ENCODE peak calls at places on chromosomes 7 and 10, in four cellular contexts. P is MM.1S, X is retinal pigment epithelial cell, N is neural progenitor cell. T is an unnamed sample.

GRCh38 chr7:64183827-64184372 is 23.1 kb upstream of the ZNF735 start:
- DNase-seq in X (no peak), N (no peak), P (no peak), T (no peak)

GRCh38 chr7:133258174-133258573 is 5.3 kb downstream of the EXOC4 start:
- DNase-seq in X (no peak), P (no peak), N (no peak), T (no peak)

GRCh38 chr10:77386833-77387232 is 250.8 kb downstream of the KCNMA1 start:
- DNase-seq in X (no peak), P (no peak), N (no peak), T (no peak)

GRCh38 chr10:125411724-125412123 is 251.4 kb upstream of the CTBP2 start:
- DNase-seq in X (no peak), P (no peak), N (no peak), T (no peak)

GRCh38 chr10:80501381-80501912 is 36.3 kb upstream of the SH2D4B start:
- DNase-seq in X (no peak), P (no peak), N (no peak), T (no peak)

GRCh38 chr7:98054585-98054984 is 52.1 kb upstream of the LMTK2 start:
- DNase-seq in X (no peak), N (no peak), P (no peak), T (no peak)

GRCh38 chr10:123517901-123518300 is 148.3 kb upstream of the GPR26 start:
- DNase-seq in P (no peak), X (no peak), N (no peak), T (no peak)

GRCh38 chr10:58576736-58577366 is 64.2 kb downstream of the BICC1 start:
- DNase-seq in P (no peak), X (no peak), N (no peak), T (no peak)

GRCh38 chr7:43758029-43758860 is at the start of gene BLVRA:
- DNase-seq in P (peak), X (no peak), N (peak), T (no peak)

GRCh38 chr7:112009081-112009480 is 197.1 kb downstream of the DOCK4 start:
- DNase-seq in N (no peak), X (no peak), P (peak), T (no peak)

GRCh38 chr7:1263391-1263951 is 30.8 kb downstream of the UNCX start:
- DNase-seq in P (no peak), N (no peak), X (no peak), T (peak)

GRCh38 chr7:131327049-131327625 is 539 bp upstream of the MKLN1 start:
- DNase-seq in P (no peak), N (no peak), X (peak), T (no peak)

GRCh38 chr7:151644554-151644953 is 124.9 kb upstream of the RHEB start:
- DNase-seq in P (no peak), X (no peak), N (no peak), T (no peak)

GRCh38 chr7:29397398-29397797 is 166.2 kb upstream of the PRR15 start:
- DNase-seq in X (no peak), N (no peak), P (no peak), T (no peak)

GRCh38 chr7:29398011-29398410 is 165.6 kb upstream of the PRR15 start:
- DNase-seq in P (peak), N (no peak), X (no peak), T (no peak)

GRCh38 chr7:29400435-29400834 is 163.2 kb upstream of the PRR15 start:
- DNase-seq in P (no peak), N (no peak), X (no peak), T (no peak)

GRCh38 chr7:29405891-29406290 is 157.7 kb upstream of the PRR15 start:
- DNase-seq in N (no peak), P (no peak), X (no peak), T (no peak)

GRCh38 chr7:29401827-29402226 is 161.8 kb upstream of the PRR15 start:
- DNase-seq in N (peak), X (no peak), P (no peak), T (no peak)
- TF ChIP-seq CTCF in N (no peak), X (no peak), P (no peak), T (no peak)

GRCh38 chr7:105336009-105336408 is 52.7 kb downstream of the SRPK2 start:
- DNase-seq in N (no peak), P (no peak), X (no peak), T (no peak)
- TF ChIP-seq CTCF in N (peak), P (peak), X (peak), T (peak)

GRCh38 chr7:100627238-100627549 is 14.2 kb downstream of the TFR2 start:
- DNase-seq in X (no peak), P (no peak), N (no peak), T (no peak)

GRCh38 chr7:100629117-100629711 is 12.1 kb downstream of the TFR2 start:
- DNase-seq in N (peak), X (no peak), P (peak), T (no peak)

GRCh38 chr7:100630066-100630465 is 11.3 kb downstream of the TFR2 start:
- DNase-seq in N (no peak), X (no peak), P (no peak), T (no peak)

GRCh38 chr7:100632951-100633717 is 8.2 kb downstream of the TFR2 start:
- DNase-seq in P (no peak), X (no peak), N (peak), T (no peak)
- TF ChIP-seq CTCF in P (peak), X (peak), N (peak), T (peak)

GRCh38 chr10:61472090-61472674 is 19.0 kb upstream of the TMEM26 start:
- DNase-seq in N (no peak), P (no peak), X (no peak), T (no peak)
- TF ChIP-seq CTCF in N (no peak), P (no peak), X (no peak), T (no peak)

GRCh38 chr10:21535494-21535818 is 1.4 kb downstream of the MLLT10 start:
- DNase-seq in P (no peak), X (no peak), N (no peak), T (no peak)

GRCh38 chr10:21531164-21531563 is 2.9 kb upstream of the MLLT10 start:
- DNase-seq in N (no peak), P (no peak), X (no peak), T (no peak)

GRCh38 chr10:21534611-21535493 is 820 bp downstream of the MLLT10 start:
- DNase-seq in X (no peak), N (peak), P (peak), T (no peak)

GRCh38 chr10:21532694-21533576 is 1.1 kb upstream of the MLLT10 start:
- DNase-seq in N (peak), P (no peak), X (no peak), T (no peak)

DNA sequence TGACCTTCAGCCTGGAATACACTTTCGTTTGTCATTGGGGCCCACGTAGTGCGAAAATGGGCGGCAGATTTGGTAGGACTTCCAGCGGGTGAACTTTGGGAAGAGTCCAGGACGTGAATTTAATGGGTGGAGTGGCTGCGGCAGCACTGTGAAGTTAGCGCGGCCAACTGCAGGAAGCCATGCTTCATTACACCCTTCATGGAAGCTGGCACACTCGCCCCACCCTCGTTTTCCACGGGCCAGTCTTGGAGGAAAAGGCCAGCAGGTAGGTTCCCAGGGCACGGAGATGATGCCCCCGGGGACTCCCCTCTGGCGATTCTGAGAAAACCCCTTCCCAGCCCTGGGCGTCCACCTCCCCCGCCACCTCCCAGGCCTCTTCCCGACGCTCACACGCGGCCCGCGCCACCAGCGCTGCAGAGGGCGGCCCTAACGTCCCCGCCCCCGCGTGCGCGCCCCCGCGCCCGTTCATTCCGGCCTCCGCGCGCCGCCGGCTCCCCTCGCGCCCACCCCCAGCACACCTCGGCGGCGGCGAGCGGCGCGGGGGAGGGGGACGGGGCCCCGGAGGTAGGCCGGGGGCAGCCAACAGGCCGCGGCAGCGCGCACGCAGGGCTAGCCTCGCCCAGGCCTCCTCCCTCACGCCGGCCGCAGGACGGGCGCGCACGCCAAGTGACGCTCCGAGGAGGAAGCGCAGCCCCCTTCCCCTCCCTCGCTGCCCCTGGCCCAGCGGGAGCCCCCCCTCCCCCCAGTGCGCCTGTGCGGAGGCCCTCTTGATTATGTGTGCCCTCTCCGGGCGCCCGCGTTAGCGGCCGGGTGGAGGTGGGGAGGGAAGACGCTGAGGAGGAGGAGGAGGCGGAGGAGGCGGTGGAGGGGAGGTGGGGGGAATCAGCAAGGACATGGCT is at the start of gene MLLT10:
- DNase-seq in P (peak), X (peak), N (peak), T (peak)
- TF ChIP-seq CTCF in P (peak), X (peak), N (peak), T (peak)

GRCh38 chr7:2802504-2803341 is 41.4 kb downstream of the GNA12 start:
- DNase-seq in X (no peak), N (peak), P (no peak), T (no peak)

GRCh38 chr7:2805213-2806003 is 38.7 kb downstream of the GNA12 start:
- DNase-seq in N (no peak), X (no peak), P (no peak), T (no peak)

GRCh38 chr7:2803755-2804154 is 40.4 kb downstream of the GNA12 start:
- DNase-seq in N (no peak), X (no peak), P (no peak), T (no peak)

GRCh38 chr7:2803342-2803692 is 40.8 kb downstream of the GNA12 start:
- DNase-seq in N (no peak), P (no peak), X (no peak), T (no peak)

DNA sequence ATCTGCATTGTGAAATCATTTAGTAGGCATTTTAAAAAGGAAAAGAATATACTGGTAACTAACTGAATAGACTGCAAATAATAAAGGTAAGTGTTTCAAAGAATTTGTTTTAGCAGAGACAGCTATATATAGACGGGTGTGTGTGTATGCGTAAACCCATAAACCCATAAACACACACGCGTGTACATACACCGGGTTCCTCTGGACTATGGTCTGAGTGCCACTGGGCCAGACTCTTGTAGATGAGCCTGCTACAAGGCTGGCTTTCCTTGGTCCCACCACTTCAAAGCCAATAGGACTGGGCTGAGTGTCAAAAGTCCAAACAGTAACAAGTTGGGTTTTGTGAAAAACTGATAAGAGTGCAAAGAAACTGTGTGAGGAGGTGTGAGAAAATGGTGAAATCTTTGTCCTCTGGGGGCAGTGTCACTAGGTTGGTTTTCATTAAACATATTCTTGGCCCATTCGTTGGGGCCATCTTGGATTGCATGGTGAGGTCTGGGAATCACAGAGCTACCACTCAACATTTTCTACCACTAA is 39.8 kb downstream of the GNA12 start:
- DNase-seq in P (no peak), X (no peak), N (no peak), T (no peak)
- TF ChIP-seq CTCF in P (no peak), X (peak), N (peak), T (peak)